ENCODE peak calls at places on chromosome 7, in five cellular contexts. N is GM23338, U is nephron progenitor cell, I is endothelial cell of umbilical vein, D is GM20000. S is an unnamed sample.

GRCh38 chr7:79199961-79200360 is 253.5 kb downstream of the MAGI2 start:
- DNase-seq in N (no peak), U (no peak), I (no peak), D (no peak), S (no peak)

GRCh38 chr7:106289848-106290247 is 5.1 kb upstream of the NAMPT start:
- DNase-seq in N (no peak), U (no peak), I (no peak), D (no peak), S (no peak)

GRCh38 chr7:30157217-30157616 is 22.4 kb downstream of the MTURN start:
- DNase-seq in N (no peak), U (no peak), I (no peak), D (no peak), S (peak)

GRCh38 chr7:54946764-54947163 is 72.1 kb upstream of the EGFR start:
- DNase-seq in N (no peak), U (no peak), I (no peak), D (no peak), S (no peak)

GRCh38 chr7:129882531-129882930 is 70.2 kb downstream of the UBE2H start:
- DNase-seq in N (no peak), U (no peak), I (no peak), D (no peak), S (no peak)

GRCh38 chr7:132519936-132520335 is 56.3 kb downstream of the PLXNA4 start:
- DNase-seq in N (no peak), U (no peak), I (no peak), D (no peak), S (no peak)

GRCh38 chr7:142697270-142697669 is 52.0 kb upstream of the PRSS1 start:
- DNase-seq in N (no peak), U (no peak), I (no peak), D (no peak), S (no peak)

GRCh38 chr7:21719846-21720245 is 177.0 kb downstream of the DNAH11 start:
- DNase-seq in N (no peak), U (no peak), I (no peak), D (no peak), S (no peak)

GRCh38 chr7:134552105-134552504 is 3.2 kb downstream of the AKR1B15 start:
- DNase-seq in N (peak), U (peak), I (no peak), D (no peak), S (no peak)

GRCh38 chr7:155267023-155267422 is 30.7 kb upstream of the INSIG1 start:
- DNase-seq in N (peak), U (no peak), I (no peak), D (no peak), S (no peak)

GRCh38 chr7:26658080-26658697 is 206.2 kb downstream of the SKAP2 start:
- DNase-seq in N (peak), U (no peak), I (no peak), D (no peak), S (no peak)

GRCh38 chr7:35331730-35332678 is 78.1 kb upstream of the TBX20 start:
- DNase-seq in N (no peak), U (peak), I (no peak), D (no peak), S (no peak)

GRCh38 chr7:143490719-143491306 is 13.1 kb downstream of the TAS2R41 start:
- DNase-seq in N (peak), U (peak), I (peak), D (no peak), S (peak)

GRCh38 chr7:101377189-101377736 is 14.6 kb downstream of the COL26A1 start:
- DNase-seq in N (no peak), U (no peak), I (no peak), D (no peak), S (no peak)

DNA sequence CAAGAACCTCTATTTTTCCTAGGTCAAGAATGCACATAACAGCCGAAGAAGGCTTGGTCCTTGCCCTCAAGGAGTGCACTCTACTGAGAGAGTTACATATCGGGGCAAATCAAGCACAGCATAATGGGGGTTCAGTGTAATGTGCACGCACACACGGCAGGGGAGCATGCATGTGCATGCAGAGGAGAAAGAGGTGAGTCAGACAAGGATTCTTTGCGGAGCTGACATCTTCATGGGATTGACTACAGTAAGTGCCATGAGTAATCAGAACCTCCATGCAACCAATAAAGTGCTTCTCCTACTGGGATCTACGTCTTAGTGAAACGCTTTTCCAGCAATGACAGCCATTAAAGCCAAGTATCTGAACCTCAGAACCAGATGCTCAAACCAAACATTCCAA is 123.6 kb downstream of the RNF216 start:
- DNase-seq in N (no peak), U (no peak), I (no peak), D (no peak), S (no peak)
- TF ChIP-seq CTCF in N (no peak), U (no peak), I (no peak), D (no peak), S (no peak)

DNA sequence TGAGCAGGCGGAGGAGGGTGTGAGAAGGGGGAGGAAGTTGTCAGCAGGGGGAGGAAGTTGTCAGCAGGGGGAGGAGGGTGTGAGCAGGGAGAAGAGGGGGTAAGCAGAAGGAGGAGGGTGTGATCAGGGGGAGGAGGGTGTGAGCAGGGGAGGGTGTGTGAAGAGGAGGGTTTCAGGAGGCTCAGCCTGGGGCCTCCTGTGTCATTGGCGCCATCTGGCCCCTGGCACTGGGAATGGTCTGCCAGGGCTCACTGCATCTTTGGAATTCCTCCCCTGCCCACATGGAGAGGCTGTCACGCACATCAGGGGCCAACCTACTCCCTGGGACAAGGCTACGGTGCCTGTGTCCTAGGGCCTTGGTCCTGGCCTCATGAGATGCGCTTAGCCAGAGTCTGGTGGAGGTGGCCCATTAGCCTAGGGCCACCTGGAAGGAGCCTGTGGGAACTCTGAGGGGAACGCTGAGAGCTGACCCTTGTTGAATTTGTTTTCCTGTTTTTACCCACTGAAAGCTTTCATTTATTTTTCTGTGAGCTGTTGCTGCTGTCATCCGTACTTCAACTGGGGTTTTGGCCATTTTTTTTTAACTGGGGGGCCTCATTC is 18.0 kb downstream of the CAMK2B start:
- DNase-seq in N (peak), U (peak), I (peak), D (peak), S (peak)
- TF ChIP-seq CTCF in N (peak), U (no peak), I (peak), D (peak), S (peak)

DNA sequence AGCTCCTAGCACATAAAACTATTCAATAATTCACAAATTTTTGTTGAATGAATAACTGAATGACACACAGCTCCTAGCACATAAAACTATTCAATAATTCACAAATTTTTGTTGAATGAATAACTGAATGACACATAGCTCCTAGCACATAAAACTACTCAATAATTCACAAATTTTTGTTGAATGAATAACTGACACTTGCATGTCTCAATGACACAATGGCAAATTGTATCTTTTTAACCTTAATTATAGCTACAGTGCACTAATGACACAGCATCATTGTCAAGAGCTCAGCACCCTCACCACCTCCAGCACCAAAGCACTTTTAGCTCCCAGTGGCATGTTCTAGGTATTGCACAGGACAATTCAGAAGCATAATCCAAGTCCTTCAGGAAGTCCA is 131.6 kb downstream of the PDE1C start:
- DNase-seq in N (peak), U (no peak), I (peak), D (no peak), S (no peak)
- TF ChIP-seq CTCF in N (no peak), U (no peak), I (no peak), D (no peak), S (no peak)

GRCh38 chr7:997404-998395 is 14.7 kb downstream of the CYP2W1 start:
- DNase-seq in N (peak), U (no peak), I (no peak), D (no peak), S (no peak)
- TF ChIP-seq CTCF in N (peak), U (no peak), I (peak), D (no peak), S (peak)

GRCh38 chr7:76193478-76193877 is 8.2 kb upstream of the SRRM3 start:
- DNase-seq in N (no peak), U (no peak), I (no peak), D (no peak), S (no peak)
- TF ChIP-seq CTCF in N (no peak), U (no peak), I (no peak), D (no peak), S (no peak)

DNA sequence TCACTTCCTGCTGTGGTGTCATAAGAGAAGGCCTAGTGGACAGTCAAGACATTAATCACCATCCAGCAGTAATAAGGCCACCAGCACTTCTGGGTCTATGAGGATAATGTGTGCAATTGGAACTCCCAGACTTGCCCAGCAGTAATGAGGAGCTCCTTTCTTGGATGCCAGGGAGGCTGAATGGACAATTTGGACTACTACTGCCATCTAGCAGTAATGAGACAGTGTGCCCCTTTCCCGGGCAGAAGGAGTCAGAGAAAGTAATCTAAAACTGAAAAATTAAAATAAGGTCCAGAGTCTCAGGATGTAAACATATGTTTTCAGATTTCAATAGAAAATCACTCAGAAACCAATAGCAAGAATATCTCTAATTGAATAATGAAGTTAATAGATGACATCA is 400.4 kb downstream of the CDC14C start:
- DNase-seq in N (peak), U (no peak), I (no peak), D (no peak), S (no peak)
- TF ChIP-seq CTCF in N (peak), U (no peak), I (no peak), D (no peak), S (no peak)